ENCODE peak calls at places on chromosomes 2 and 18, in eight cellular contexts. G, Q, L, M, P, J, O and D are unnamed samples.

GRCh38 chr2:47767880-47768609 is 14.9 kb upstream of the MSH6 start:
- DNase-seq in J (peak), O (peak), Q (no peak), P (no peak), L (peak), M (peak), G (no peak), D (peak)

GRCh38 chr2:57371186-57371585 is 675.4 kb upstream of the VRK2 start:
- DNase-seq in M (no peak), L (no peak), J (no peak), G (no peak), Q (no peak), O (no peak), P (peak), D (no peak)

GRCh38 chr2:198322275-198322674 is 517.9 kb downstream of the PLCL1 start:
- DNase-seq in Q (no peak), O (no peak), P (no peak), J (no peak), M (no peak), G (no peak), L (no peak), D (no peak)

GRCh38 chr18:47881752-47882455 is 48.6 kb downstream of the SMAD2 start:
- DNase-seq in G (no peak), M (no peak), Q (no peak), P (peak), J (no peak), L (no peak), O (peak), D (peak)

GRCh38 chr18:27860701-27861107 is 316.2 kb downstream of the CDH2 start:
- DNase-seq in P (peak), M (no peak), O (peak), J (no peak), L (no peak), Q (no peak), G (no peak), D (peak)

GRCh38 chr2:101150306-101151140 is 659 bp downstream of the TBC1D8 start:
- DNase-seq in L (peak), G (no peak), Q (no peak), O (no peak), J (peak), M (peak), P (no peak), D (no peak)

GRCh38 chr18:7855671-7856070 is 288.6 kb downstream of the PTPRM start:
- DNase-seq in Q (no peak), J (no peak), P (no peak), O (no peak), M (no peak), G (no peak), L (no peak), D (no peak)

GRCh38 chr2:41142463-41142862 is 690.6 kb upstream of the SLC8A1 start:
- DNase-seq in L (no peak), O (no peak), G (no peak), J (no peak), M (no peak), Q (no peak), P (no peak), D (no peak)

GRCh38 chr2:127219716-127220090 is 396 bp downstream of the CYP27C1 start:
- DNase-seq in L (no peak), P (no peak), J (no peak), Q (no peak), O (no peak), G (no peak), M (no peak), D (no peak)

GRCh38 chr2:24885221-24886113 is 34.6 kb downstream of the ADCY3 start:
- DNase-seq in L (no peak), O (peak), P (no peak), G (no peak), J (no peak), M (no peak), Q (no peak), D (no peak)

GRCh38 chr2:63842149-63843061 is 709 bp downstream of the UGP2 start:
- DNase-seq in Q (peak), J (peak), L (peak), P (peak), G (no peak), M (peak), O (peak), D (peak)

GRCh38 chr2:69807821-69808540 is 21.5 kb upstream of the GMCL1 start:
- DNase-seq in L (no peak), Q (no peak), J (no peak), O (no peak), G (no peak), M (no peak), P (no peak), D (no peak)

GRCh38 chr2:150023044-150023443 is 435.5 kb upstream of the MMADHC start:
- DNase-seq in P (peak), O (no peak), J (no peak), L (no peak), Q (no peak), G (no peak), M (no peak), D (no peak)

GRCh38 chr2:43452318-43452731 is 143.5 kb downstream of the THADA start:
- DNase-seq in Q (no peak), O (no peak), J (no peak), L (peak), M (no peak), P (no peak), G (no peak), D (no peak)

GRCh38 chr2:238239872-238240760 is at the start of gene HES6:
- DNase-seq in L (peak), O (peak), G (no peak), J (peak), Q (peak), P (peak), M (peak), D (peak)

GRCh38 chr2:185227391-185227790 is 511.2 kb upstream of the FSIP2 start:
- DNase-seq in J (no peak), P (no peak), G (no peak), L (no peak), O (no peak), M (no peak), Q (no peak), D (no peak)

GRCh38 chr2:241218131-241219029 is 29.9 kb downstream of the ANO7 start:
- DNase-seq in L (no peak), G (no peak), M (peak), O (peak), P (no peak), J (peak), Q (no peak), D (peak)

GRCh38 chr18:80159713-80160636 is 50.9 kb downstream of the ADNP2 start:
- DNase-seq in G (no peak), Q (no peak), O (no peak), J (peak), P (no peak), L (no peak), M (peak), D (peak)

GRCh38 chr2:101830146-101830545 is 132.6 kb downstream of the MAP4K4 start:
- DNase-seq in P (no peak), J (no peak), L (no peak), O (no peak), Q (no peak), G (no peak), M (no peak), D (no peak)

GRCh38 chr2:214816135-214816534 is 6.7 kb upstream of the BARD1 start:
- DNase-seq in L (no peak), Q (no peak), J (no peak), O (no peak), P (no peak), M (no peak), G (no peak), D (no peak)

GRCh38 chr2:240935101-240935876 is 29.2 kb downstream of the CROCC2 start:
- DNase-seq in P (no peak), M (peak), J (peak), L (no peak), O (no peak), Q (no peak), G (no peak), D (no peak)

GRCh38 chr18:58218111-58218510 is 174.1 kb downstream of the NEDD4L start:
- DNase-seq in L (no peak), G (no peak), J (no peak), Q (no peak), O (peak), P (no peak), M (no peak), D (peak)

GRCh38 chr2:107001551-107001950 is 115.6 kb upstream of the ST6GAL2 start:
- DNase-seq in P (no peak), L (no peak), Q (no peak), O (no peak), M (no peak), G (no peak), J (no peak), D (no peak)

GRCh38 chr2:1282552-1282951 is 130.7 kb upstream of the TPO start:
- DNase-seq in M (no peak), J (no peak), G (no peak), O (no peak), P (no peak), Q (no peak), L (no peak), D (no peak)

GRCh38 chr2:241271641-241272297 is 43.7 kb downstream of the HDLBP start:
- DNase-seq in G (peak), M (peak), J (peak), Q (peak), L (peak), P (peak), O (peak), D (peak)

GRCh38 chr2:133843091-133843490 is 274.8 kb upstream of the NCKAP5 start:
- DNase-seq in J (no peak), M (no peak), P (no peak), Q (no peak), G (no peak), L (no peak), O (peak), D (peak)

GRCh38 chr2:73290049-73290839 is 3.1 kb downstream of the EGR4 start:
- DNase-seq in Q (no peak), G (no peak), P (peak), O (peak), L (no peak), M (no peak), J (no peak), D (peak)

GRCh38 chr2:21392660-21393059 is 268.9 kb downstream of the TDRD15 start:
- DNase-seq in L (no peak), Q (no peak), O (no peak), M (no peak), G (no peak), J (no peak), P (no peak), D (no peak)

GRCh38 chr2:122960727-122961641 is 1064.1 kb upstream of the CNTNAP5 start:
- DNase-seq in L (no peak), Q (no peak), G (no peak), J (no peak), O (no peak), P (peak), M (no peak), D (no peak)

GRCh38 chr2:235958631-235959395 is 209.4 kb downstream of the GBX2 start:
- DNase-seq in P (peak), Q (no peak), L (no peak), M (no peak), G (no peak), O (no peak), J (peak), D (no peak)

GRCh38 chr18:22697561-22697960 is 235.6 kb upstream of the RBBP8 start:
- DNase-seq in P (no peak), M (no peak), G (no peak), O (no peak), J (no peak), Q (no peak), L (no peak), D (no peak)

GRCh38 chr2:100106460-100106859 is 35.9 kb downstream of the AFF3 start:
- DNase-seq in P (no peak), G (no peak), M (no peak), Q (no peak), O (peak), J (no peak), L (peak), D (no peak)

GRCh38 chr2:118973542-118973951 is 31.6 kb downstream of the MARCO start:
- DNase-seq in Q (no peak), L (no peak), O (no peak), P (no peak), M (peak), J (no peak), G (no peak), D (peak)

GRCh38 chr2:191612496-191612895 is 65.4 kb upstream of the NABP1 start:
- DNase-seq in M (no peak), Q (no peak), O (peak), P (peak), L (no peak), G (peak), J (no peak), D (peak)

GRCh38 chr2:196259507-196260481 is 88.4 kb upstream of the STK17B start:
- DNase-seq in L (peak), Q (no peak), G (no peak), O (peak), P (peak), M (no peak), J (no peak), D (peak)

GRCh38 chr2:38598991-38599295 is 3.8 kb downstream of the HNRNPLL start:
- DNase-seq in P (no peak), M (no peak), O (peak), J (no peak), L (no peak), G (no peak), Q (no peak), D (peak)

GRCh38 chr2:158936978-158937377 is 31.5 kb upstream of the TANC1 start:
- DNase-seq in O (peak), Q (peak), G (no peak), J (no peak), M (no peak), L (no peak), P (peak), D (peak)

GRCh38 chr2:199818001-199818400 is 33.0 kb downstream of the FTCDNL1 start:
- DNase-seq in G (no peak), Q (no peak), P (no peak), L (no peak), J (no peak), M (no peak), O (no peak), D (no peak)

GRCh38 chr2:162343492-162343823 is 474 bp upstream of the GCA start:
- DNase-seq in Q (no peak), L (no peak), M (no peak), O (no peak), J (no peak), G (no peak), P (no peak), D (no peak)
- H3K4me3 ChIP-seq in Q (peak), L (peak), M (peak), O (peak), J (peak), G (peak), P (peak), D (peak)

GRCh38 chr18:5892772-5893431 is 2.4 kb downstream of the TMEM200C start:
- DNase-seq in P (no peak), O (peak), M (no peak), Q (no peak), G (no peak), L (no peak), J (no peak), D (no peak)

GRCh38 chr18:5890261-5890605 is 5.1 kb downstream of the TMEM200C start:
- DNase-seq in P (peak), Q (no peak), J (no peak), M (no peak), O (no peak), L (no peak), G (no peak), D (no peak)

GRCh38 chr18:5894215-5894612 is 1.1 kb downstream of the TMEM200C start:
- DNase-seq in G (no peak), Q (no peak), L (no peak), P (no peak), J (no peak), O (peak), M (no peak), D (no peak)

GRCh38 chr18:5891361-5892215 is 3.7 kb downstream of the TMEM200C start:
- DNase-seq in G (no peak), J (peak), O (no peak), M (peak), L (no peak), P (no peak), Q (no peak), D (no peak)

DNA sequence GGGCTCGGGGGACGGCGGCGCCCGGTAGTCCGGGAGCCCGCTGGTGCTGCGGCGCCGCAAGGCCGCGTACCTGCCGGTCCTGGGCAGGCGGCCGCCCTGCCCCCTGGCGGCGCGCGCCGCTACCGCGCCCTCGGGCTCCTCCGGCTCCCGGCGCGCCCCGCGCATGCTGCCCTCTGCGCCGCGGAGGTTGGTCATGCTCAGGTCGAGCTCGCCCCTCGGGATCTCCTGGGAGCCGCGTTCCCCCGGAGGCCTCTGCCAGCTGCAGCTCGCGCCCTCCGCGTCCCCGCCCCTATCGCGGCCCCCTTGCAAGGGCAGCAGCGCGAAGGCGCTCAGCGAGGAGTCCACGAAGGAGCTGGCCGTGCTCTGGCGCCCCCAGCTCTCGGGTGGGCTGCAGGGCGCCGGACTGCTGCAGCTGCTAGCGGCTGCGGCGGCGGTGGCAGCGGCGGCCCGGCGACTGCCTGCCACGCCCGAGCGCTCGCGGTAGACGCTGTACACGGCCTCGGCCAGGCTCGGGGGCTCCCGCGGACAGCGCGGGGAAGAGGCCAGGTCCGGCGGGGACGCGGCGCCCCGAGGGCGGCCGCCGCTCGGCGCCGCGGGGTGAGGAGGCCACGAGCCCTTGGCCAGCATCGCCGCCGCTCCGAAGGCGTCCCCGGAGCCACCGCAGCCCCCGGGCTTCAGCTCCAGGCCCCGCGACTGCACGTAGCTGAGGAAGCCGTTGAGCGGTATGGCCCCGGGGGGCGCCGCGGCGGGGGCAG is 4.5 kb downstream of the TMEM200C start:
- DNase-seq in L (no peak), M (peak), O (no peak), J (peak), G (no peak), Q (no peak), P (peak), D (no peak)
- TF ChIP-seq CTCF in L (peak), M (peak), O (peak), J (peak), G (peak), Q (no peak), P (peak), D (peak)

DNA sequence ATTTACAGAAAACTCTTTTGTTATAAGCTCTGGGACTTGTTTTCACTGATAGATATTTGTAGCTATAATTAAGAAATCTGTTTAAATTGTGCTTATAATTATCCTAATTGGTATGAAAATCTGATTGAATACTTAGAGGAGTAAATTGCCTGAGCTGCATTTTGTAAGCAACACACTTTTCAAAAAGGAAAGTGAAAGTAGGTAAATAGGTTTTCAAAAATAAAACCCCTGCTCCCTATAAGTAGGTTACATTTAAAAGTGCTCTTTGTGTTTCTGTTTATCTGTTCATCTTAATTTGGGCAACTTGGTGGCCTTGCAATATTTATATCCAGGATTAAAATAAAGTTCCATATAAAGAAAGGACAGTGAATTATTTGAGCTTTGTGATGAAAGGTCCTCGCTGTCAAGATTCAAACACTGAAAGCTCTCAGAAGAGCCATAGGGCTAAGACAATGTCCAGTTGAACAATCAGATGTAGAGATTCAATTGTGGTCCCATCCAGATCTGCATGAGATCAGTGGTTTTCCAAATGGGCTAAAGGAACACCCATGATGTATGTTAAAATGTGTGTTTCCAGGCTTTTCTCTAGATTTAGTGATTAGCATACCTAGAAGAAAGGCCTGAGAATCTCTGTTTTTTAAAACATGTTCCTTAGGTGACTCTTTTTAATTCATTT is 371.6 kb downstream of the RPRM start:
- DNase-seq in M (no peak), L (no peak), G (no peak), P (no peak), O (no peak), J (no peak), Q (no peak), D (no peak)
- H3K4me3 ChIP-seq in M (no peak), L (no peak), G (no peak), P (no peak), O (no peak), J (no peak), Q (no peak), D (no peak)

DNA sequence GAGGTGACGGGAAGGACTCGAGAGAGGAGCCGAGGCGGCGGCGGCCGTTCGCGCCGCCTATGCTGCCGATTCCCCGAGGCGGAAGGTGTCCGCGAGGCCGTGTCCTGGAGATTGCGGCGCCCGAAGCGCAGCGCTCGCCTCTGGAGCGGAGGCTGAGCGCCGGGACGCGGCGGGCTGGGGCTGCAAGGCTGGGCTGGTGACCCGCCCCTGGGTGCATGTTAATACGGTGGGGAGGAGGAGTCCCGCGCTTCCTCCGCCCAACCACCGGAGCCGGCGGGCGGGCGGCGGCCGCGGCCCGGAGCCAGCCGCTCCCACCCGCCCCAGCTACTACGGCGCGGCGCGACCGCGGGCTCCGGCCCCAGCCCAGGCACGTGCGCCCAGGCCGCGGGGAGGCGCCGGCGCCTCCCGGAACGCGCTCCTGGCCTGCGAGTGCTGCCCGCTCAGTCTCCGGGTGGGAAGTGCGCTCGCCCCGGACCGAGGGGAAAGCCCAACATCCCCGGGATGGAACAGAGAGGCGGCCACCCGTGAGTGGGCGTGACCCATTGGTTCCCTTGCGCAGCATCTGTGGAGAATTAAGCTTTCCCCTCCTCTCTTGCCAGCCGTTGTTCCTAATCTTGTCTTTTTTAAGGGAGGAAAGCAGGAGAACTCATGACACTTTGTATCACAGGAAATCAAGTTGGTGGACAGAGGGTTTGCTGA is at the start of gene DLGAP1:
- DNase-seq in G (no peak), J (peak), P (peak), L (peak), Q (no peak), O (no peak), M (peak), D (peak)
- TF ChIP-seq CTCF in G (no peak), J (no peak), P (no peak), L (no peak), Q (no peak), O (no peak), M (no peak), D (no peak)

GRCh38 chr18:29361843-29362242 is 1184.9 kb upstream of the CDH2 start:
- DNase-seq in Q (no peak), O (no peak), P (no peak), J (no peak), G (no peak), M (no peak), L (no peak), D (no peak)
- H3K4me3 ChIP-seq in Q (no peak), O (no peak), P (no peak), J (no peak), G (no peak), M (no peak), L (no peak), D (no peak)

GRCh38 chr18:44974174-44974573 is 293.5 kb downstream of the SETBP1 start:
- DNase-seq in G (no peak), Q (no peak), J (no peak), O (no peak), L (no peak), P (no peak), M (no peak), D (no peak)

GRCh38 chr18:44968336-44968735 is 287.6 kb downstream of the SETBP1 start:
- DNase-seq in P (no peak), J (no peak), Q (no peak), G (no peak), O (no peak), L (no peak), M (no peak), D (no peak)

GRCh38 chr18:44977856-44978255 is 297.2 kb downstream of the SETBP1 start:
- DNase-seq in M (no peak), O (no peak), J (no peak), L (no peak), P (no peak), Q (no peak), G (no peak), D (no peak)

GRCh38 chr18:44969214-44969842 is 288.6 kb downstream of the SETBP1 start:
- DNase-seq in Q (no peak), L (no peak), O (no peak), J (no peak), M (no peak), G (no peak), P (no peak), D (peak)

GRCh38 chr18:44973282-44973681 is 292.6 kb downstream of the SETBP1 start:
- DNase-seq in L (no peak), J (no peak), P (no peak), G (no peak), O (no peak), M (no peak), Q (no peak), D (no peak)
- TF ChIP-seq CTCF in L (no peak), J (no peak), P (no peak), G (peak), O (no peak), M (no peak), Q (no peak), D (no peak)